ENCODE peak calls at places on chromosomes 3 and 15, in six cellular contexts. H, Q, R, T, Y and E are unnamed samples.

GRCh38 chr3:11642455-11643162 is 1.1 kb downstream of the VGLL4 start:
- DNase-seq in H (peak), Q (peak), R (peak), T (peak), Y (peak), E (peak)

GRCh38 chr3:72892870-72893269 is 5.0 kb downstream of the GXYLT2 start:
- DNase-seq in H (no peak), Q (peak), R (peak), T (peak), Y (no peak), E (no peak)

GRCh38 chr3:47874913-47875312 is 72.0 kb downstream of the DHX30 start:
- DNase-seq in H (no peak), Q (no peak), R (no peak), T (no peak), Y (no peak), E (no peak)

GRCh38 chr3:126197854-126198584 is 17.6 kb upstream of the ALDH1L1 start:
- DNase-seq in H (no peak), Q (peak), R (peak), T (peak), Y (no peak), E (no peak)

GRCh38 chr15:89898628-89899302 is 5.0 kb upstream of the AP3S2 start:
- DNase-seq in H (no peak), Q (peak), R (peak), T (peak), Y (no peak), E (no peak)

GRCh38 chr15:68382286-68383007 is 49.5 kb downstream of the ITGA11 start:
- DNase-seq in H (no peak), Q (no peak), R (no peak), T (no peak), Y (no peak), E (no peak)

GRCh38 chr3:170220871-170221270 is 1.4 kb upstream of the PRKCI start:
- DNase-seq in H (no peak), Q (no peak), R (no peak), T (no peak), Y (no peak), E (no peak)

GRCh38 chr3:182465301-182466185 is 327.8 kb upstream of the ATP11B start:
- DNase-seq in H (no peak), Q (no peak), R (no peak), T (no peak), Y (no peak), E (no peak)

GRCh38 chr15:73746883-73747282 is 6.3 kb downstream of the INSYN1 start:
- DNase-seq in H (no peak), Q (no peak), R (no peak), T (no peak), Y (no peak), E (no peak)

GRCh38 chr3:37990527-37990926 is at the start of gene VILL:
- DNase-seq in H (no peak), Q (no peak), R (peak), T (no peak), Y (no peak), E (no peak)

GRCh38 chr15:96160269-96160668 is 170.2 kb upstream of the NR2F2 start:
- DNase-seq in H (no peak), Q (no peak), R (no peak), T (no peak), Y (no peak), E (no peak)

GRCh38 chr3:100641471-100642032 is 32.2 kb downstream of the ADGRG7 start:
- DNase-seq in H (no peak), Q (peak), R (no peak), T (no peak), Y (no peak), E (no peak)

GRCh38 chr3:62607287-62608029 is 234.1 kb upstream of the FEZF2 start:
- DNase-seq in H (no peak), Q (no peak), R (no peak), T (no peak), Y (no peak), E (no peak)

GRCh38 chr15:70142322-70143191 is 44.8 kb upstream of the TLE3 start:
- DNase-seq in H (no peak), Q (peak), R (no peak), T (no peak), Y (no peak), E (no peak)

GRCh38 chr3:87203807-87204206 is 23.3 kb upstream of the CHMP2B start:
- DNase-seq in H (no peak), Q (no peak), R (no peak), T (no peak), Y (no peak), E (no peak)

GRCh38 chr3:55659701-55660100 is 172.6 kb upstream of the WNT5A start:
- DNase-seq in H (no peak), Q (no peak), R (no peak), T (no peak), Y (no peak), E (no peak)

GRCh38 chr3:46935168-46935858 is 41.2 kb downstream of the CCDC12 start:
- DNase-seq in H (no peak), Q (no peak), R (peak), T (peak), Y (no peak), E (no peak)

GRCh38 chr3:170355738-170356595 is 1.5 kb upstream of the SKIL start:
- DNase-seq in H (no peak), Q (peak), R (peak), T (peak), Y (no peak), E (peak)